ENCODE peak calls at places on chromosomes 7 and 10, in six cellular contexts. One of them, this sample, is unnamed.

GRCh38 chr10:25159591-25159990 is 15.2 kb upstream of the GPR158 start:
- DNase-seq in NCI-H1417: no peak
- DNase-seq in transverse colon: no peak
- DNase-seq in SW480: no peak
- DNase-seq in A549: no peak
- DNase-seq in psoas muscle: no peak
- DNase-seq in this sample: no peak

GRCh38 chr10:106499448-106499847 is 665.1 kb downstream of the SORCS1 start:
- DNase-seq in NCI-H1417: no peak
- DNase-seq in transverse colon: no peak
- DNase-seq in SW480: no peak
- DNase-seq in A549: no peak
- DNase-seq in psoas muscle: no peak
- DNase-seq in this sample: peak

GRCh38 chr7:135204271-135204872 is 7.0 kb downstream of the WDR91 start:
- DNase-seq in NCI-H1417: no peak
- DNase-seq in transverse colon: no peak
- DNase-seq in SW480: no peak
- DNase-seq in A549: no peak
- DNase-seq in psoas muscle: no peak
- DNase-seq in this sample: no peak

GRCh38 chr10:63192826-63193225 is 59.7 kb downstream of the NRBF2 start:
- DNase-seq in NCI-H1417: no peak
- DNase-seq in transverse colon: no peak
- DNase-seq in SW480: no peak
- DNase-seq in A549: no peak
- DNase-seq in psoas muscle: no peak
- DNase-seq in this sample: no peak

GRCh38 chr7:81285142-81285871 is 366.5 kb upstream of the SEMA3C start:
- DNase-seq in NCI-H1417: no peak
- DNase-seq in transverse colon: no peak
- DNase-seq in SW480: peak
- DNase-seq in A549: no peak
- DNase-seq in psoas muscle: no peak
- DNase-seq in this sample: peak

GRCh38 chr7:109879429-109879828 is 1211.5 kb upstream of the LRRN3 start:
- DNase-seq in NCI-H1417: peak
- DNase-seq in transverse colon: no peak
- DNase-seq in SW480: no peak
- DNase-seq in A549: no peak
- DNase-seq in psoas muscle: no peak
- DNase-seq in this sample: no peak

GRCh38 chr7:107035446-107035845 is 9.1 kb upstream of the PRKAR2B start:
- DNase-seq in NCI-H1417: no peak
- DNase-seq in transverse colon: no peak
- DNase-seq in SW480: peak
- DNase-seq in A549: peak
- DNase-seq in psoas muscle: no peak
- DNase-seq in this sample: no peak

GRCh38 chr7:96640054-96640453 is 69.6 kb downstream of the SEM1 start:
- DNase-seq in NCI-H1417: no peak
- DNase-seq in transverse colon: no peak
- DNase-seq in SW480: no peak
- DNase-seq in A549: no peak
- DNase-seq in psoas muscle: no peak
- DNase-seq in this sample: no peak

GRCh38 chr7:142808802-142809583 is 38.2 kb downstream of the PRSS2 start:
- DNase-seq in NCI-H1417: no peak
- DNase-seq in transverse colon: peak
- DNase-seq in SW480: peak
- DNase-seq in A549: no peak
- DNase-seq in psoas muscle: no peak
- DNase-seq in this sample: peak

GRCh38 chr10:63700209-63700934 is 179.2 kb downstream of the REEP3 start:
- DNase-seq in NCI-H1417: no peak
- DNase-seq in transverse colon: no peak
- DNase-seq in SW480: peak
- DNase-seq in A549: peak
- DNase-seq in psoas muscle: peak
- DNase-seq in this sample: no peak

GRCh38 chr10:7642612-7643011 is 24.2 kb downstream of the ITIH5 start:
- DNase-seq in NCI-H1417: no peak
- DNase-seq in transverse colon: no peak
- DNase-seq in SW480: no peak
- DNase-seq in A549: no peak
- DNase-seq in psoas muscle: no peak
- DNase-seq in this sample: no peak

GRCh38 chr7:84317536-84317935 is 122.9 kb upstream of the SEMA3A start:
- DNase-seq in NCI-H1417: no peak
- DNase-seq in transverse colon: no peak
- DNase-seq in SW480: no peak
- DNase-seq in A549: no peak
- DNase-seq in psoas muscle: no peak
- DNase-seq in this sample: no peak

GRCh38 chr7:123185756-123186155 is 14.0 kb downstream of the SLC13A1 start:
- DNase-seq in NCI-H1417: no peak
- DNase-seq in transverse colon: no peak
- DNase-seq in SW480: no peak
- DNase-seq in A549: no peak
- DNase-seq in psoas muscle: no peak
- DNase-seq in this sample: no peak

GRCh38 chr7:141889323-141889722 is 26.9 kb upstream of the OR9A4 start:
- DNase-seq in NCI-H1417: no peak
- DNase-seq in transverse colon: no peak
- DNase-seq in SW480: no peak
- DNase-seq in A549: no peak
- DNase-seq in psoas muscle: no peak
- DNase-seq in this sample: no peak

GRCh38 chr10:101291254-101292193 is 62.3 kb upstream of the LBX1 start:
- DNase-seq in NCI-H1417: peak
- DNase-seq in transverse colon: peak
- DNase-seq in SW480: peak
- DNase-seq in A549: peak
- DNase-seq in psoas muscle: peak
- DNase-seq in this sample: no peak

GRCh38 chr7:77693830-77694583 is 2.3 kb upstream of the RSBN1L start:
- DNase-seq in NCI-H1417: no peak
- DNase-seq in transverse colon: no peak
- DNase-seq in SW480: no peak
- DNase-seq in A549: no peak
- DNase-seq in psoas muscle: no peak
- DNase-seq in this sample: no peak

GRCh38 chr7:128121731-128122576 is 90.7 kb upstream of the LRRC4 start:
- DNase-seq in NCI-H1417: no peak
- DNase-seq in transverse colon: no peak
- DNase-seq in SW480: no peak
- DNase-seq in A549: no peak
- DNase-seq in psoas muscle: peak
- DNase-seq in this sample: no peak

GRCh38 chr7:80346704-80347103 is 165.2 kb downstream of the GNAT3 start:
- DNase-seq in NCI-H1417: no peak
- DNase-seq in transverse colon: no peak
- DNase-seq in SW480: no peak
- DNase-seq in A549: peak
- DNase-seq in psoas muscle: no peak
- DNase-seq in this sample: no peak

GRCh38 chr7:129514683-129515082 is 12.4 kb downstream of the SMKR1 start:
- DNase-seq in NCI-H1417: no peak
- DNase-seq in transverse colon: no peak
- DNase-seq in SW480: no peak
- DNase-seq in A549: no peak
- DNase-seq in psoas muscle: no peak
- DNase-seq in this sample: no peak

GRCh38 chr10:119858063-119858462 is 14.6 kb downstream of the MCMBP start:
- DNase-seq in NCI-H1417: no peak
- DNase-seq in transverse colon: no peak
- DNase-seq in SW480: no peak
- DNase-seq in A549: no peak
- DNase-seq in psoas muscle: no peak
- DNase-seq in this sample: no peak

GRCh38 chr7:311796-312195 is 21.8 kb downstream of the FOXL3 start:
- DNase-seq in NCI-H1417: no peak
- DNase-seq in transverse colon: no peak
- DNase-seq in SW480: no peak
- DNase-seq in A549: no peak
- DNase-seq in psoas muscle: no peak
- DNase-seq in this sample: no peak

GRCh38 chr10:47047127-47047504 is 135.9 kb downstream of the PTPN20 start:
- DNase-seq in NCI-H1417: no peak
- DNase-seq in transverse colon: no peak
- DNase-seq in SW480: no peak
- DNase-seq in A549: no peak
- DNase-seq in psoas muscle: no peak
- DNase-seq in this sample: no peak

This sample was measured in HT-29.